ENCODE peak calls at places on chromosomes 13 and 19, in five cellular contexts. P is A549, O is astrocyte, Y is NB4, F is HAP-1. S is an unnamed sample.

GRCh38 chr19:9406798-9407352 is 28.5 kb downstream of the ZNF266 start:
- DNase-seq in P (peak; percentile 33), O (peak; percentile 78), Y (no peak), F (no peak), S (peak; percentile 89)

GRCh38 chr13:53105477-53105876 is 76.9 kb downstream of the OLFM4 start:
- DNase-seq in P (no peak), O (no peak), Y (no peak), F (no peak), S (no peak)

GRCh38 chr13:114079601-114080536 is 52.6 kb downstream of the RASA3 start:
- DNase-seq in P (no peak), O (no peak), Y (no peak), F (peak; percentile 6), S (no peak)

GRCh38 chr13:101919541-101920306 is 467.2 kb downstream of the ITGBL1 start:
- DNase-seq in P (no peak), O (peak; percentile 23), Y (peak; percentile 14), F (no peak), S (peak; percentile 2)

GRCh38 chr13:33454844-33455256 is 169.3 kb upstream of the STARD13 start:
- DNase-seq in P (no peak), O (peak; percentile 77), Y (no peak), F (no peak), S (no peak)

GRCh38 chr19:35736913-35737886 is 5.1 kb downstream of the IGFLR1 start:
- DNase-seq in P (peak; percentile 82), O (no peak), Y (no peak), F (no peak), S (no peak)

GRCh38 chr19:52336976-52337375 is 933 bp downstream of the ZNF610 start:
- DNase-seq in P (no peak), O (peak; percentile 5), Y (peak; percentile 60), F (no peak), S (peak; percentile 6)

GRCh38 chr13:112880976-112881540 is 88.0 kb upstream of the MCF2L start:
- DNase-seq in P (no peak), O (no peak), Y (no peak), F (no peak), S (no peak)

GRCh38 chr13:111940892-111941291 is 126.1 kb upstream of the SOX1 start:
- DNase-seq in P (no peak), O (no peak), Y (no peak), F (no peak), S (no peak)

GRCh38 chr19:47755762-47756626 is 10.6 kb downstream of the NOP53 start:
- DNase-seq in P (no peak), O (no peak), Y (peak; percentile 23), F (no peak), S (no peak)

GRCh38 chr19:58558066-58558622 is at the start of gene UBE2M:
- DNase-seq in P (no peak), O (peak; percentile 31), Y (peak; percentile 68), F (peak; percentile 77), S (no peak)

GRCh38 chr19:848457-848921 is 3.6 kb upstream of the ELANE start:
- DNase-seq in P (no peak), O (no peak), Y (peak; percentile 70), F (no peak), S (no peak)

GRCh38 chr13:76647550-76647949 is 238.7 kb downstream of the KCTD12 start:
- DNase-seq in P (no peak), O (peak; percentile 31), Y (no peak), F (no peak), S (no peak)

GRCh38 chr13:26623125-26623524 is 65.6 kb downstream of the WASF3 start:
- DNase-seq in P (no peak), O (no peak), Y (peak; percentile 16), F (no peak), S (peak; percentile 58)

GRCh38 chr13:22773475-22773874 is 407.3 kb upstream of the SGCG start:
- DNase-seq in P (no peak), O (no peak), Y (no peak), F (no peak), S (no peak)

GRCh38 chr19:51124216-51124615 is 490 bp upstream of the SIGLEC9 start:
- DNase-seq in P (no peak), O (no peak), Y (no peak), F (no peak), S (no peak)

GRCh38 chr13:98317573-98318171 is 140.6 kb upstream of the RNF113B start:
- DNase-seq in P (no peak), O (no peak), Y (no peak), F (no peak), S (no peak)

GRCh38 chr19:36140289-36141038 is 598 bp downstream of the CAPNS1 start:
- DNase-seq in P (peak; percentile 96), O (peak; percentile 67), Y (peak; percentile 71), F (peak; percentile 81), S (peak; percentile 64)

GRCh38 chr13:25281193-25281936 is 5.9 kb downstream of the MTMR6 start:
- DNase-seq in P (no peak), O (no peak), Y (no peak), F (no peak), S (no peak)

GRCh38 chr19:49680473-49681351 is 3.6 kb downstream of the PRMT1 start:
- DNase-seq in P (peak; percentile 95), O (peak; percentile 27), Y (peak; percentile 86), F (peak; percentile 97), S (peak; percentile 89)

GRCh38 chr19:49681830-49682229 is 4.8 kb downstream of the PRMT1 start:
- DNase-seq in P (no peak), O (no peak), Y (no peak), F (no peak), S (no peak)

GRCh38 chr19:49677901-49678674 is 1.0 kb downstream of the PRMT1 start:
- DNase-seq in P (peak; percentile 91), O (peak; percentile 16), Y (peak; percentile 84), F (peak; percentile 92), S (peak; percentile 57)

GRCh38 chr19:49678970-49679831 is 2.1 kb downstream of the PRMT1 start:
- DNase-seq in P (no peak), O (no peak), Y (no peak), F (no peak), S (no peak)

DNA sequence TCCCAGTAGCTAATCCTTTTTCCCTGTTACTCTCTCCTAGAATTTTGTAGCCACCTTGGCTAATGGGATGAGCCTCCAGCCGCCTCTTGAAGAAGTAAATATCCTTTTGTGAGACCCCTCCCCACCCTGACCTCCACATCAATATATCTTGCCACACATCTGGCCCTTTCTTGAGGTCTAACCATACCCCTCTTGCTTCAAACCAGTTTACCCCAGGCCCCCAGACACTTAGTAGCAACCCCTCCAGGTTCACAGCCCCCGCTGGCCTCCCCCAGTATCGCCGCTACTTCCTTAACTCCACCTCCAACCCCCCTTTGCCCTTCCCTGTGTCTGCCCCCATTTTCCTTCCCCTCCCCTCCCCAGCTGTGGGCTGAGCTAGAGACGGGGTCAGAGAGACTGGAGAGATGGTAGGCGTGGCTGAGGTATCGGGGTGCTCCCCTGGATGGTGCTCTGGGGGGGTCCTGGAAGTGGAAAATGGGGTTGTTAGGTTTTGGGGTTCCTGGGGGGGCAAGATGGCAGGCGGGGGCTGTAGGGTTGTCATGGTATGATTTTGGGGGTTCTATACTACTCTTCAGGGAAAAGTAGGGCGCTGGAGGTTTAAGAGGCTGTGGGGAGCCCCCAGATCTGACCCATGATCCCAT is 2.9 kb downstream of the PRMT1 start:
- DNase-seq in P (no peak), O (no peak), Y (no peak), F (no peak), S (no peak)
- H3K4me3 ChIP-seq in P (no peak overlapping the region), O (peak overlapping the region; percentile 20), Y (no peak overlapping the region), F (no peak overlapping the region), S (no peak overlapping the region)

GRCh38 chr19:19386373-19386869 is 19.1 kb upstream of the GATAD2A start:
- DNase-seq in P (no peak), O (no peak), Y (peak; percentile 31), F (no peak), S (no peak)

GRCh38 chr19:19385900-19386339 is 19.6 kb upstream of the GATAD2A start:
- DNase-seq in P (no peak), O (no peak), Y (peak; percentile 83), F (peak; percentile 70), S (no peak)

GRCh38 chr19:19382118-19382517 is 23.4 kb upstream of the GATAD2A start:
- DNase-seq in P (no peak), O (no peak), Y (no peak), F (no peak), S (no peak)

GRCh38 chr19:19385131-19385899 is 20.2 kb upstream of the GATAD2A start:
- DNase-seq in P (peak; percentile 78), O (peak; percentile 99), Y (peak; percentile 100), F (peak; percentile 100), S (peak; percentile 100)

DNA sequence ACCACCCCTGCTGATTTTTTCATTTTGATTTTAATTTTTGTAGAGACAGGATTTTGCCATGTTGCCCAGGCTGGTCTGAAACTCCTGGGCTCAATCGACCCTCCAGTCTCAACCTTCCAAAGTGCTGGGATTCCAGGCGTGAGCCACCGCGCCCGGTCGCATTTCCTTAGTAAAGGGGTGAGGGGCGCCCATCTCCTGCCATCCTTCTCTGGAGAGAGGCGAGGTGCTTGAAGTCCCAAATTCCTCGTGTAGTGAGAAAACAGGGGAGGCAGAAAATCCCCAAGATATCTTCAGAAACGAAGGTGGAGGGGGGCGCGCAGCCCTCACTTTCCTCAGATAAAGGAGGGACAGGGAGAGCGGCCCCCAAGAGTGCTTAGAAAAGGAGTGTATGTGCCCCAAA is 21.0 kb upstream of the GATAD2A start:
- DNase-seq in P (no peak), O (no peak), Y (no peak), F (no peak), S (no peak)
- H3K4me3 ChIP-seq in P (peak overlapping the region; percentile 54), O (peak overlapping the region; percentile 56), Y (peak overlapping the region; percentile 28), F (no peak overlapping the region), S (peak overlapping the region; percentile 61)

GRCh38 chr19:21143428-21143827 is 1.6 kb downstream of the ZNF431 start:
- DNase-seq in P (no peak), O (no peak), Y (no peak), F (no peak), S (no peak)
- H3K4me3 ChIP-seq in P (no peak overlapping the region), O (no peak overlapping the region), Y (peak overlapping the region; percentile 88), F (no peak overlapping the region), S (no peak overlapping the region)

GRCh38 chr13:28012383-28012782 is 23.9 kb upstream of the URAD start:
- DNase-seq in P (no peak), O (no peak), Y (no peak), F (no peak), S (no peak)

GRCh38 chr13:28013482-28013881 is 25.0 kb upstream of the URAD start:
- DNase-seq in P (no peak), O (no peak), Y (no peak), F (no peak), S (no peak)

GRCh38 chr13:28012896-28013295 is 24.4 kb upstream of the URAD start:
- DNase-seq in P (no peak), O (no peak), Y (no peak), F (no peak), S (no peak)
- H3K4me3 ChIP-seq in P (no peak overlapping the region), O (no peak overlapping the region), Y (no peak overlapping the region), F (no peak overlapping the region), S (no peak overlapping the region)

DNA sequence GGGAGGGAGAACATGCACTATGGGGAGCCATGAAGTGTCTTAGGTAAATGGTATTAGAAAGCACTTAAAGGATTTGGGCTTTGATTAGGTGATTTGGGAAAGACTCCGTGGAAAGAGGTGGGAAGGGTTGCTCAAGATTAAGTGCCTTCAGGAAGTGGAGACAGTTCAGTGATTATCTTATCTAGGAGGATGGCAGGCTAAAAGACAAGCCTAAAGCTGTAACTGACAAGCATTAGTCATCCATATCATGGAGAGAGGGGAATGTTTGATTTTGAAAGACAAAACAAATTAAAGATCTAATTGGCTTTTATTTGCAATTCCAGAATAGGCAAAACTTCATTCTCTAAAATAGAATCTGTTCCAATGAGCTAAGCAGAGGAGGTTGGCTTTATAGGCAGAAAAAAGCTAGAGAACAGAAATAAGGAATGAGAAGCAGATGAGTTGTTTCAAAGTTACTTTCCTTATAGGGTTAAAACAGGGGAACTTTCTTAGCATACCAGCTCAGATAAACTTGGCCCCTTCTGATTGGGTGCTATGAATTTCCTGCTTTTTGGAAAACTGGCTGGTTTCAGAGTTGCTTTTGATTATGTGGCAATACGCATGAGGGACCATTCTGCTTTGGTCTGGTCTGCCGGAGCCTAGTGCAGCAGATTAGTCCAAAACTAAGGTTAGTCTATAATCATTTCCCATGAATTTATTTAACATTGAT is 1.8 kb upstream of the DIAPH3 start:
- DNase-seq in P (no peak), O (peak; percentile 42), Y (no peak), F (no peak), S (peak; percentile 74)
- H3K4me3 ChIP-seq in P (no peak overlapping the region), O (no peak overlapping the region), Y (no peak overlapping the region), F (no peak overlapping the region), S (no peak overlapping the region)